ENCODE peak calls at places on chromosomes 7 and 10, in four cellular contexts. Q is HepG2, X is K562, W is WTC11. E is an unnamed sample.

GRCh38 chr10:93369588-93370164 is 112.5 kb downstream of the MYOF start:
- DNase-seq in Q (no peak), X (no peak), W (no peak), E (no peak)

GRCh38 chr7:157410831-157411556 is 74.2 kb downstream of the DNAJB6 start:
- DNase-seq in Q (no peak), X (no peak), W (no peak), E (no peak)

GRCh38 chr10:131993298-131993674 is 11.6 kb upstream of the BNIP3 start:
- DNase-seq in Q (no peak), X (no peak), W (no peak), E (no peak)

GRCh38 chr7:119514326-119514725 is 758.6 kb upstream of the KCND2 start:
- DNase-seq in Q (no peak), X (no peak), W (no peak), E (no peak)

GRCh38 chr7:27782849-27783248 is 42.9 kb downstream of the TAX1BP1 start:
- DNase-seq in Q (no peak), X (no peak), W (no peak), E (no peak)

GRCh38 chr7:134678115-134678514 is 31.5 kb downstream of the BPGM start:
- DNase-seq in Q (no peak), X (no peak), W (no peak), E (no peak)

GRCh38 chr10:90856964-90857634 is 740 bp downstream of the HTR7 start:
- DNase-seq in Q (no peak), X (no peak), W (peak; percentile 31), E (no peak)

GRCh38 chr7:69776611-69777010 is 178.3 kb downstream of the AUTS2 start:
- DNase-seq in Q (no peak), X (no peak), W (no peak), E (no peak)

GRCh38 chr7:95342642-95343252 is 18.4 kb upstream of the PON1 start:
- DNase-seq in Q (peak; percentile 53), X (no peak), W (peak; percentile 18), E (no peak)

GRCh38 chr7:30173058-30173897 is 38.5 kb downstream of the MTURN start:
- DNase-seq in Q (peak; percentile 20), X (peak; percentile 41), W (peak; percentile 36), E (peak; percentile 42)

GRCh38 chr7:76108540-76109233 is 60.8 kb downstream of the MDH2 start:
- DNase-seq in Q (peak; percentile 80), X (peak; percentile 23), W (no peak), E (no peak)

GRCh38 chr7:144834516-144835165 is 1.2 kb downstream of the TPK1 start:
- DNase-seq in Q (no peak), X (peak; percentile 49), W (no peak), E (no peak)

GRCh38 chr10:60513281-60513680 is 123.6 kb upstream of the ANK3 start:
- DNase-seq in Q (no peak), X (no peak), W (no peak), E (no peak)

GRCh38 chr10:14483417-14483816 is 152.7 kb upstream of the FRMD4A start:
- DNase-seq in Q (no peak), X (no peak), W (no peak), E (no peak)

GRCh38 chr7:4659551-4660286 is 22.4 kb upstream of the FOXK1 start:
- DNase-seq in Q (no peak), X (peak; percentile 42), W (peak; percentile 26), E (no peak)

GRCh38 chr10:97683556-97684357 is 3.3 kb downstream of the AVPI1 start:
- DNase-seq in Q (no peak), X (peak; percentile 29), W (no peak), E (no peak)

GRCh38 chr7:128114806-128115205 is 83.6 kb upstream of the LRRC4 start:
- DNase-seq in Q (no peak), X (no peak), W (no peak), E (no peak)

GRCh38 chr10:30862486-30862885 is 169.2 kb downstream of the ZNF438 start:
- DNase-seq in Q (no peak), X (no peak), W (no peak), E (no peak)

GRCh38 chr7:38127216-38128207 is 50.5 kb upstream of the STARD3NL start:
- DNase-seq in Q (no peak), X (peak; percentile 76), W (no peak), E (no peak)

GRCh38 chr7:135811513-135811912 is 62.9 kb upstream of the FAM180A start:
- DNase-seq in Q (no peak), X (no peak), W (no peak), E (no peak)

GRCh38 chr10:14782691-14783363 is 8.1 kb upstream of the FAM107B start:
- DNase-seq in Q (peak; percentile 56), X (no peak), W (no peak), E (no peak)

DNA sequence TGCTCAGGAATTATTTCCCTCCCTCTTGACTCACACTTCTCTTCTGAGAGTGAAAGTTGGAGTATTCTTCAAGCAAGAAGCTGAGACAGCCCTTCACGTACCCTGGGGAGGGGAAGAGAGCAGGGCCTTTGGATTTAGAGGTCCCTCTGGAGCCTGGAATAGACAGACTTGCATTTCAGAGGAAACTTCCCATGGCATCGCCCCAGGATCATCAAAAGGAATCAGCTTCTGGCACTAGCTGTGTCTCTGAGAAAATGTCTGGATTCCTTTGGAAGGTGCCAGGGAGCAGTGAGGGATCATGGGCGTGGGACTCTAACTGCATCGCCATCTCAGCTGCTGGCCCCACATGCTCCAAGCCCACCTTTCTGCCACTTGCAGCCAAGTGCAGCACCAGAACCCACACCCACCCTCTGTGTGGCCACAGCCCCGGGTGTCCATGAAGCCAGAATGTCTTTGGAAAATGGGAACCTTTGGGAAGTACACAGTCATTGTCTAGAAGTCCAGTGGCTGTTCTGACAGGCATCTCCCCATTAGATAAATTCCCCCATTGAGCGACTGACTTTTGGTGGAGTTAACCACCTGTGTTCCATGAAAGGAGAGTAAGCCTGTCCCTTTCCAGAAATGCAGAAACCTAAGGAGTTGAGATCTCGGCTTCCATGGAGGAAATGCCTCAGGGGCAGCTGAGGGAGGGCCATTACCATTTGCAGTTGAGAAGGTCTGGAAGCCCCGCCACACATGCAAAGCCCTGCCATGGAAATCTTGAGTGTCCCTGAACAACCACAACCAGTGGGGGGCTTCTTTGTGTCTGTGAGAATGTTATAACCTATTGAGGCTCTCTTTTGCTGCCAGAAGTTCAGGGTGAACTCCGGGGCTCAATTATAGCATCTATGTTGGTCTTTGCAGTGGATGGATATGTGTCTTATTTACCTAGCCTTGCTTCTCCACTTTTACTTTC is 57.8 kb upstream of the GDF10 start:
- DNase-seq in Q (no peak), X (no peak), W (no peak), E (no peak)
- TF ChIP-seq ELF4 in Q (no peak), X (no peak), W (no peak), E (no peak)

GRCh38 chr10:87092356-87092860 is 2.2 kb downstream of the GLUD1 start:
- DNase-seq in Q (no peak), X (no peak), W (no peak), E (no peak)
- TF ChIP-seq SP1 in Q (no peak), X (no peak), W (no peak), E (no peak)

DNA sequence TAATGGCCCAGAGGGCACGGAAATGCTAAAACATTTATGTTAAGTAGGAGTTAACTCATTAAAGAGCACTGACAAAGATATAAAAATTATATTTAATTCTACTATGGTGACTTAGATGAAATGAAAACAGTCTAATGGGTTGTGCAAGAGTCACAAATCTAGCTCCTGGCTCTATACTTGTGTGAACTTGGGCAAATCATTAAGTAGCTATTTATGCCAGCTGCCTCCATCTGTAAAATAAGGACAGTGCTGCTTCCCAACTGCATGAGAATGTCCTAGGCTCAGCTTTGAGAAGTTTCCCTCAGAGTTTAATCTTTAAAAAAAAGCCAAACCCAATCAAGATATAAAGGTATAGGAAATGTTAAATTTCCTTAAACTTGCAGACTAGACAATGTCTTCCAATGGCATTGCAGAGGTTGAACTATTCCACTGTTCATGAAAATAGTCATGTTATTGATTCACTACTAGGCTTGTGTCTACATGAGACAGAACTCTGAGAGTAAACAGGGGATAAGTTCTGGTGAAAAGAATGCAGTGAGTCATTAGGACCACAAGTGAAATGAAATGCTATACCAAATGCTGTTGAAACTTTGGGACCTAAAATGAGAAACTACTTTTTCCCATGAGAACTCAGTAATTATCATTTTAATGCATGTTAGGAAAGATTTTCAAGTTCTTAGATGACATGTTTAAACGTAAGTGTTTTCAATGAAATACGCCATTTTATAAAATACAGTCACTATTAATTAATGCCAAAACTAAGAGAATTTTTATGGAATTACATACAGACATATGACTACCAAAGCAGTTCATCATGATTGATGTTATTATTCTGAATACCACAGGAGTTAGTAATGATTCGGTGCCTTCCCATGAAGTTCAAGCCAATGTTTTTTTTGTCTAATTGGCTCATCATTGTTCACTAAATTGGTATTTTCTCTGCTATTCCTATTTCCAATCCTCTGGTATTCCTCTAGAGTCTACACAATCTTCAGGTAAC is 84.2 kb downstream of the CDK6 start:
- DNase-seq in Q (peak; percentile 93), X (no peak), W (no peak), E (no peak)
- TF ChIP-seq ELF4 in Q (no peak), X (no peak), W (no peak), E (no peak)

GRCh38 chr10:47152861-47153349 is 147.1 kb upstream of the GDF10 start:
- DNase-seq in Q (no peak), X (no peak), W (no peak), E (no peak)
- TF ChIP-seq SP1 in Q (no peak), X (no peak), W (no peak), E (no peak)